ENCODE peak calls at places on chromosomes 2 and 18, in nine cellular contexts. O is H1, Q is uterus, Z is GM12878, G is endothelial cell of umbilical vein, L is HCT116, K is esophagus squamous epithelium, W is transverse colon, S is A549. X is an unnamed sample. For H3K4me1, the result is how much of the 10 kb centered on the place peaks cover.

GRCh38 chr2:222693837-222694236 is 22.4 kb downstream of the MOGAT1 start:
- DNase-seq in Q (no peak), G (peak), L (peak), W (no peak), O (no peak), S (peak), Z (no peak), K (no peak), X (no peak)

GRCh38 chr2:223055140-223055539 is 3.1 kb downstream of the KCNE4 start:
- DNase-seq in W (no peak), G (peak), O (no peak), K (no peak), Z (no peak), Q (no peak), L (no peak), S (no peak), X (no peak)

GRCh38 chr2:174334278-174334715 is 457 bp upstream of the SP9 start:
- DNase-seq in S (peak), Q (no peak), O (peak), K (no peak), G (no peak), W (no peak), L (no peak), Z (no peak), X (no peak)

GRCh38 chr2:127619901-127620705 is 25.9 kb upstream of the GPR17 start:
- DNase-seq in S (no peak), Z (no peak), W (peak), Q (no peak), G (no peak), L (no peak), K (no peak), O (peak), X (no peak)

GRCh38 chr2:200399046-200399445 is 92.6 kb downstream of the SPATS2L start:
- DNase-seq in Z (no peak), Q (no peak), W (no peak), O (no peak), L (no peak), G (peak), S (no peak), K (no peak), X (no peak)

GRCh38 chr18:45748531-45748930 is 24.6 kb downstream of the SLC14A1 start:
- DNase-seq in Z (no peak), S (no peak), K (no peak), G (no peak), L (no peak), W (no peak), Q (no peak), O (no peak), X (no peak)

GRCh38 chr2:54728669-54729120 is 5.2 kb downstream of the EML6 start:
- DNase-seq in L (peak), Q (no peak), S (peak), W (no peak), G (peak), K (no peak), Z (no peak), O (no peak), X (no peak)

GRCh38 chr2:226475650-226476049 is 324.0 kb downstream of the IRS1 start:
- DNase-seq in Q (no peak), O (no peak), G (peak), W (no peak), L (peak), Z (no peak), K (no peak), S (peak), X (no peak)

DNA sequence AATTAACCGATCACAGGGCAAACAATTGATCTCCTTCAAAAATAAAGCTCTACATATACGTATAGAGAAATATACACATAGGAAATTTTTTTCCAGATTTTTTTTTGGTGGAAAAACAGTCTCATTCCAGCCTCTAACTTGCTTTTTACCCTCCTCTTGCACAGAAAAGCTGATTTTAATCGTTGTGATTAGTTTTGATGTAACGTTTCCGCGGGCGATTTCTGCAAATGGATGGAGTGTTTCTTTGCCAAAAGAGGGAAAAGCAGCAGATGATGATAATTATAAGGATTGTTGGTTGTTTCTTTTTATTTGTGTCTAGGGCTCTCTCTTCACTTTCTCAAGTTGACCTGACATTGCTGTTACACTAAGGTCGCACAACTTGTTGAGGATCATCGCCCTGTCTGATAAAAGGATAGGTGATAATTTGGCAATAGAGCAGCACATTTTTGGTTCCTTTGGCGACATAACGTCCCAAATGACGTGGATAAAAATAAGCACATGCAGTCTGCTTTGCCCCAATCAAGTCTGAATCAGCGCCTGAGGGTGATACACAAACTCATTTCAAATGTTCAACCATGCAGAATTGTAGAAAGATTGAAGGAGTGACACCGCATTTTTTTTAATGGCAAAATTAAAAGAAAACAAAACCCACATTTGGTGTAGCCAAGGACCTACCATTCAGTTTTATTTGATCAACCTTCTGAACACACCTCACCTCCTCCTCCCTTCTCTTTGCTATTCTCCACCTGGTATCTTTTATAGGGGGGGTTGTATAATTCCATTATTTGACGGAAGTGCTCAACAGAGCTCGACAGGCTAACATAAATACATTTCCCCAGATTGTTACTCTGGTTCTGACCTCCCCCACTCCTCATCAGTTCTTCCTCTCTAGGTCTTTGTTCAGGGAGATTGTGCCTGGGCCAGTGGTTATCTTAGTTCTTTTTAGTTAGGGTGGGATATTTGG is 109.5 kb upstream of the KCTD1 start:
- DNase-seq in Q (no peak), W (no peak), O (no peak), L (no peak), Z (no peak), G (no peak), K (no peak), S (no peak), X (no peak)
- H3K4me3 ChIP-seq in Q (peak), W (peak), O (peak), L (peak), Z (peak), G (no peak), K (peak), S (peak), X (peak)

DNA sequence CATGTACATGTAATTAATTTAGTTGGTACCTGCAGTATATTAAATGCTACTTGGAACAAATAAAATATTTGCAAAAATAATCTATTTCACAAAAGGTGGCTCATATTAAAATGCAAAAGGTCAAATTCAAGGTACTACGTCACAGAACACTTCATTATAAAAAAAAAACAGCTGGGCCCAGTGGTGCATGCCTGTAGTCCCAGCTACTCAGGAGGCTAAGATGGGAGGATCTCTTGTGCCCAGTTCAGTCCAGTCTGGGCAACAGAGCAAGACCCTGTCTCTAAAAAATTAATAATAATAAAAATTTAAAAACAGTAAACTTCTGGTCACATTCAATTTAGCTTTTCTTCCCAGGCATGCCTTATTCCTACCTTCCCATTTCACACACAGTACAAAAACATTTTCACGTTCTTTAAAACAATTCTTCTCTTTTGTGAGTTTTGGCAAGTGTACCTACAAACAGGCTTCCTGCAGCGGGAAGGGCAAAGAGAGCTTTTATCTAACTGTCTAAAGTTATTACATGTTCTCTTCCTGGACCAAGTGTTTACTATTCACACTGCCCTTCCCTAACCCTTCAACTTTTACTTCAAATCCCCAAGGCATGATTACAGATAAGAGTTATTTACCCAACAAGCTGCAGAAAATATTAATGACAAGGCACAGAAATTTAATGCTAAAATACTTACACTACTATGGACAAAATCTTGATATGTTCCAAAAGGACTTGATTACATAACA is 10.7 kb downstream of the BAZ2B start:
- DNase-seq in Q (no peak), Z (no peak), W (no peak), S (no peak), O (no peak), K (no peak), G (peak), L (no peak), X (no peak)
- H3K4me1 ChIP-seq in Q (under half), Z (under half), W (under half), S (half or more), O (under half), K (under half), G (under half), L (under half), X (under half)

GRCh38 chr2:240566203-240567136 is 1.8 kb upstream of the RNPEPL1 start:
- DNase-seq in Z (peak), Q (peak), K (peak), O (peak), L (peak), W (peak), G (peak), S (peak), X (peak)
- TF ChIP-seq POLR2A in Z (no peak), Q (no peak), K (peak), O (no peak), L (no peak), W (peak), G (no peak), S (peak), X (peak)

GRCh38 chr2:119545076-119545475 is 827 bp downstream of the CFAP221 start:
- DNase-seq in G (no peak), Q (no peak), S (no peak), L (no peak), Z (no peak), O (no peak), K (no peak), W (no peak), X (no peak)
- H3K4me3 ChIP-seq in G (no peak), Q (no peak), S (peak), L (peak), Z (no peak), O (peak), K (no peak), W (no peak), X (no peak)

GRCh38 chr18:10563886-10564285 is 38.1 kb downstream of the NAPG start:
- DNase-seq in Q (no peak), S (no peak), Z (no peak), K (no peak), W (no peak), G (no peak), O (no peak), L (no peak), X (peak)
- H3K4me1 ChIP-seq in Q (under half), S (under half), Z (under half), K (under half), W (under half), G (under half), O (under half), L (under half), X (under half)

X was measured in prostate gland.